ENCODE peak calls at places on chromosomes 13 and 19, in nine cellular contexts. U is GM23338, J is astrocyte, N is PC-3, D is PC-9, T is IMR-90, B is neural progenitor cell, P is mesenchymal stem cell, Z is SK-N-SH. H is an unnamed sample.

GRCh38 chr13:102373221-102373620 is 28.6 kb downstream of the FGF14 start:
- DNase-seq in Z (no peak), J (no peak), N (no peak), T (no peak), U (no peak), B (no peak), D (no peak), P (no peak), H (no peak)

GRCh38 chr13:99220199-99220931 is 19.7 kb downstream of the UBAC2 start:
- DNase-seq in J (no peak), N (no peak), B (no peak), U (no peak), T (no peak), Z (no peak), P (no peak), D (no peak), H (no peak)

GRCh38 chr19:10110972-10111317 is 548 bp upstream of the P2RY11 start:
- DNase-seq in J (no peak), U (no peak), N (no peak), Z (no peak), T (no peak), D (no peak), B (no peak), P (no peak), H (no peak)

GRCh38 chr13:52737900-52738299 is 1.7 kb downstream of the CNMD start:
- DNase-seq in Z (peak; percentile 33), B (no peak), U (no peak), T (no peak), D (no peak), P (no peak), J (no peak), N (no peak), H (no peak)

GRCh38 chr19:19643158-19644053 is at the start of gene GMIP:
- DNase-seq in B (peak; percentile 88), P (peak; percentile 53), J (no peak), D (peak; percentile 80), N (peak; percentile 68), T (peak; percentile 29), Z (peak; percentile 93), U (peak; percentile 93), H (peak; percentile 90)

GRCh38 chr13:44801990-44802389 is 187.3 kb downstream of the NUFIP1 start:
- DNase-seq in T (peak; percentile 89), N (peak; percentile 76), D (no peak), P (peak; percentile 81), U (no peak), B (no peak), Z (no peak), J (peak; percentile 80), H (no peak)

GRCh38 chr13:30034448-30034795 is 184.0 kb upstream of the UBL3 start:
- DNase-seq in P (no peak), D (no peak), B (no peak), T (peak; percentile 36), Z (no peak), N (no peak), J (no peak), U (no peak), H (no peak)

GRCh38 chr13:24165746-24166145 is 5.2 kb downstream of the SPATA13 start:
- DNase-seq in Z (no peak), U (no peak), D (no peak), N (no peak), J (peak; percentile 59), T (peak; percentile 83), B (no peak), P (peak; percentile 69), H (no peak)

GRCh38 chr19:41027273-41027967 is 36.3 kb downstream of the CYP2B6 start:
- DNase-seq in N (no peak), Z (no peak), D (no peak), B (no peak), P (no peak), J (no peak), T (no peak), U (no peak), H (no peak)

GRCh38 chr19:41023193-41023592 is 32.1 kb downstream of the CYP2B6 start:
- DNase-seq in N (no peak), T (no peak), J (no peak), B (no peak), Z (no peak), U (peak; percentile 37), P (no peak), D (no peak), H (peak; percentile 50)

GRCh38 chr19:41025411-41025810 is 34.3 kb downstream of the CYP2B6 start:
- DNase-seq in T (no peak), J (no peak), B (no peak), U (no peak), P (no peak), N (no peak), Z (no peak), D (no peak), H (no peak)

GRCh38 chr19:41029524-41030432 is 38.7 kb downstream of the CYP2B6 start:
- DNase-seq in J (no peak), B (no peak), Z (no peak), T (no peak), N (no peak), D (no peak), P (no peak), U (no peak), H (no peak)

DNA sequence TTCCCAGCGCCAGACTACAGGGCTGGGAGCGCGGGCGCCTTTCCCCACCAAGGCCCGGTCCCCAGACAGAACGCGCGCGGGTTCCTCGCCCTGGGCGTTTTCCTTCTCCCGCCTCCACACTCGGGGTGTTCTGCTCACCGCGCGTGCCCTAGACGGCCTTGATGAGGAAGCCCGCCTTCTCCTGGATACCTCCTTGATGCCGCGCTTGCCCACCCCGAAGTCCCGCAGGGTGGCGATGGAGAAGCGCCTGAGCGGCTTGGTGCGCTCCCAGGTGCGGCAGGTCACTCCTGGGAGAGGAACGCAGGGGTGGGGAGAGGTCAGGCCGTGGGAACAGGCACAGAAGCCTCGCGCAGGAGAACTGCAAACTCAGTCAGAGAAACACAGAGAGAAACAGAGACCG is 34.8 kb downstream of the CYP2B6 start:
- DNase-seq in N (no peak), D (no peak), Z (no peak), T (no peak), B (peak; percentile 6), P (no peak), U (peak; percentile 56), J (no peak), H (peak; percentile 64)
- H3K27me3 ChIP-seq in N (peaks cover 13% of the 10 kb centered on the region), D (peaks cover 5% of the 10 kb centered on the region), Z (peaks cover 50% of the 10 kb centered on the region), T (peaks cover 4% of the 10 kb centered on the region), B (peaks cover 15% of the 10 kb centered on the region), P (peaks cover 30% of the 10 kb centered on the region), U (peaks cover 12% of the 10 kb centered on the region), J (no peaks in the 10 kb centered on the region), H (no peaks in the 10 kb centered on the region)

GRCh38 chr13:46896346-46897138 is at the start of gene HTR2A:
- DNase-seq in P (no peak), N (peak; percentile 18), B (peak; percentile 55), J (no peak), Z (no peak), T (peak; percentile 17), D (no peak), U (peak; percentile 12), H (no peak)

GRCh38 chr13:46894534-46894906 is 2.3 kb downstream of the HTR2A start:
- DNase-seq in D (no peak), T (no peak), U (no peak), B (no peak), N (peak; percentile 37), Z (no peak), P (peak; percentile 16), J (no peak), H (no peak)

GRCh38 chr13:46899801-46900200 is 2.9 kb upstream of the HTR2A start:
- DNase-seq in Z (no peak), D (no peak), J (no peak), B (no peak), P (no peak), N (no peak), T (no peak), U (no peak), H (no peak)

GRCh38 chr13:46893221-46893620 is 3.6 kb downstream of the HTR2A start:
- DNase-seq in P (no peak), D (no peak), Z (no peak), J (no peak), N (no peak), B (peak; percentile 40), U (peak; percentile 37), T (no peak), H (no peak)

DNA sequence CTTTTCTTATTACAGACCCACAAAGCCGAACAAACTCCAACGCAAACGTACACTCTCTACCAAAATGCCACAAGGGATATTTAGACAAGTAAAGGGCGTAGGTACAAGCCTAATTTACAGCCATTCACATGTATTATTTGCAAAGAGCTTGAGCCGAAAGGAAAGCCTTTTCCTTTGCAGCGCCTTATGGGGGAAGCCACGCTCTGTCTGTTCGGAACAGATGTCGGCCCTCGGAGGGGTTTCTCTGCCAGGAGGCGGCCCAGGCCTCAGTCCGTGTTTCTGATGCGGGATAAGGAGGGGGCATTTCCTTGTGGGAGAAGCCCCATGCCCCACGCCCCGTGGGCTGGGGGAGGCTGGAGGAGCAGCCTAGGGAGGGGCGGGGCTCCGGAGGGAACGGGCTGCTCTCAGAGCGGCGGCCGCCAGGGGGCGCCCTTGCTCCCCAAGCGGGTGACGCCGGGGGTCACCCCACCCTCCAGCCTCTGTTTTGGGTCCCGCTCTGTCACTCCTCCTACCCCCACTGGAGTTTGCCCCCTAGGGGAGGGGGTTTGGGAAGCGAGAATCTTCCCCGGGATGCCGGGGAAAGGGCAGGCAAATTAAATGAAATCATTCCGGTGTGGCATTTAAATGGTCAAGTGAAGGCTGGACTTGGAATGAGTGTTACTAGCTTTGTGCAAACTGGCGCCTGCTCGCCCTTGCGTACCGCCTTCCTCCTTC is 2.9 kb downstream of the HTR2A start:
- DNase-seq in P (peak; percentile 60), T (peak; percentile 17), Z (peak; percentile 88), J (no peak), N (peak; percentile 56), D (peak; percentile 52), U (peak; percentile 78), B (peak; percentile 90), H (peak; percentile 78)
- H2AFZ ChIP-seq in P (peak overlapping the region; percentile 94), T (peak overlapping the region; percentile 95), Z (peak overlapping the region; percentile 91), J (peak overlapping the region; percentile 93), N (peak overlapping the region; percentile 99), D (no peak overlapping the region), U (peak overlapping the region; percentile 100), B (peak overlapping the region; percentile 95), H (peak overlapping the region; percentile 94)

GRCh38 chr13:110308377-110309158 is 1.5 kb downstream of the COL4A2 start:
- DNase-seq in B (peak; percentile 84), U (peak; percentile 85), N (peak; percentile 53), P (peak; percentile 57), J (peak; percentile 59), T (no peak), Z (peak; percentile 66), D (peak; percentile 29), H (peak; percentile 51)

GRCh38 chr13:110306340-110306959 is 507 bp downstream of the COL4A1 start:
- DNase-seq in J (no peak), B (peak; percentile 69), T (no peak), D (no peak), P (peak; percentile 62), N (no peak), U (peak; percentile 64), Z (peak; percentile 64), H (peak; percentile 43)

GRCh38 chr13:110307697-110308376 is 753 bp downstream of the COL4A2 start:
- DNase-seq in T (peak; percentile 59), N (no peak), U (peak; percentile 43), B (peak; percentile 59), P (peak; percentile 53), Z (no peak), D (no peak), J (peak; percentile 56), H (peak; percentile 49)

GRCh38 chr13:110305949-110306339 is 1.0 kb downstream of the COL4A1 start:
- DNase-seq in D (no peak), J (no peak), Z (no peak), N (peak; percentile 20), U (no peak), B (no peak), T (no peak), P (peak; percentile 40), H (peak; percentile 13)

DNA sequence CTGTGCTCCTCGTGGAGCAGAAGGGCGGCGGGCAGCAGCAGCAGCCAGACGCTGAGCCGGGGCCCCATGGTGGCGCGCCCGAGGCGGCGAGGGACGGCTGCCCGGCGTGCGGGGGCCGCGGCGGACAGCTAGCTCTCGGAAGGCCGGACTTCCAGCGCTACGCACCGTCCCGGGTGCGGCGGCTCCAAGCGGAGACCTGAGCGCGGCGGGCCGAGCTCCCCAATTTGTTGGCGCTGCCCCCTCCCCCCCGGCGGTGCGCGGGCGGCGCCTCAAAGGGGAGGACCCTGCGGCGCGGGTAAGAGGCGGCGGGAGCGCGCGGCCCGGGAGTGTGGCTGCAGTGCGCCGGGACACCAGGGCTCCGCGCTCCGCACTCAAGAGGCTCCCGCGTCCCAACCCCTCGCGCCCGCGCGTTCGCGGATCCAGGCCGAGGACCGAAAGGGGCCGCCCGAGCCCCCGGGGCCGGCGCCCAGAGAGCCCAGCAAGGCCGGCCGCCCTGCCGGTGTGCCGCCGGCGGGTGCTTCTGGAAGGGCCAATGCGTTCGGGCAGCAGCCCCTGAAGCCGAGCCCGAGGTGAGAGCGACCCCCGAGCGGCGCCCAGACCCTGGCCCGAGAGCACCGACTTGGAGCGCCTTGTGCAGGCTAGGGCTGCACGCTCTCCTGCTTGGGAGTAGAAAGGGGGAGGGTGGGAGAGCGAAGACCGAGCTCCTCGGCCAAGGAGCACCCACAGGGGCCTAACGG is at the start of the genes COL4A1 and COL4A2:
- DNase-seq in P (peak; percentile 84), D (no peak), T (peak; percentile 77), N (peak; percentile 65), B (peak; percentile 91), U (peak; percentile 87), J (peak; percentile 66), Z (peak; percentile 84), H (peak; percentile 72)
- H3K27me3 ChIP-seq in P (no peaks in the 10 kb centered on the region), D (no peaks in the 10 kb centered on the region), T (no peaks in the 10 kb centered on the region), N (no peaks in the 10 kb centered on the region), B (no peaks in the 10 kb centered on the region), U (peaks cover 31% of the 10 kb centered on the region), J (no peaks in the 10 kb centered on the region), Z (no peaks in the 10 kb centered on the region), H (no peaks in the 10 kb centered on the region)

GRCh38 chr13:111371211-111371610 is 50.8 kb downstream of the TEX29 start:
- DNase-seq in J (no peak), N (no peak), P (no peak), Z (no peak), B (no peak), T (peak; percentile 3), U (no peak), D (no peak), H (no peak)
- H2AFZ ChIP-seq in J (no peak overlapping the region), N (no peak overlapping the region), P (no peak overlapping the region), Z (no peak overlapping the region), B (peak overlapping the region; percentile 17), T (peak overlapping the region; percentile 55), U (no peak overlapping the region), D (no peak overlapping the region), H (no peak overlapping the region)

H was measured in H9.